ENCODE peak calls at places on chromosomes 2 and 18, in four cellular contexts. Y is T-helper 2 cell, V is cardiac muscle cell, H is skeletal muscle cell. X is an unnamed sample.

GRCh38 chr2:172921538-172922236 is 154.0 kb upstream of the MAP3K20 start:
- DNase-seq in H (peak), V (peak), Y (no peak), X (no peak)

GRCh38 chr2:393711-394696 is 106.1 kb upstream of the ALKAL2 start:
- DNase-seq in V (no peak), H (no peak), Y (peak), X (no peak)

GRCh38 chr2:230179907-230180306 is 39.9 kb downstream of the SP110 start:
- DNase-seq in H (no peak), Y (no peak), V (no peak), X (no peak)

GRCh38 chr2:135056790-135057189 is 4.7 kb downstream of the RAB3GAP1 start:
- DNase-seq in V (peak), H (no peak), Y (no peak), X (no peak)

GRCh38 chr2:212114489-212114888 is 424.1 kb downstream of the ERBB4 start:
- DNase-seq in V (no peak), H (no peak), Y (no peak), X (no peak)

GRCh38 chr2:66730429-66730828 is 295.5 kb downstream of the MEIS1 start:
- DNase-seq in Y (no peak), V (no peak), H (no peak), X (no peak)

GRCh38 chr2:127820080-127820668 is 9.2 kb upstream of the WDR33 start:
- DNase-seq in H (no peak), V (peak), Y (no peak), X (no peak)

GRCh38 chr2:35099345-35099744 is 1256.2 kb upstream of the CRIM1 start:
- DNase-seq in V (no peak), Y (no peak), H (no peak), X (no peak)

GRCh38 chr2:231856959-231857358 is 69.2 kb downstream of the NPPC start:
- DNase-seq in Y (no peak), V (no peak), H (no peak), X (no peak)

GRCh38 chr18:11994708-11995444 is 13.6 kb downstream of the IMPA2 start:
- DNase-seq in H (no peak), V (no peak), Y (no peak), X (no peak)

GRCh38 chr18:44725300-44726096 is 44.8 kb downstream of the SETBP1 start:
- DNase-seq in V (peak), H (no peak), Y (peak), X (no peak)

GRCh38 chr2:215436705-215437570 is 1.1 kb upstream of the FN1 start:
- DNase-seq in H (no peak), V (peak), Y (no peak), X (no peak)

GRCh38 chr2:44126106-44126797 is 42.4 kb upstream of the PPM1B start:
- DNase-seq in H (no peak), Y (no peak), V (no peak), X (no peak)

GRCh38 chr2:45909677-45910191 is 258.3 kb downstream of the PRKCE start:
- DNase-seq in H (no peak), Y (no peak), V (no peak), X (no peak)

GRCh38 chr2:32622570-32623310 is 5.1 kb upstream of the TTC27 start:
- DNase-seq in V (peak), H (no peak), Y (no peak), X (no peak)

GRCh38 chr2:39380525-39381150 is 56.4 kb downstream of the MAP4K3 start:
- DNase-seq in H (no peak), V (peak), Y (no peak), X (no peak)

GRCh38 chr18:28690100-28690499 is 513.2 kb upstream of the CDH2 start:
- DNase-seq in V (no peak), H (no peak), Y (no peak), X (no peak)

GRCh38 chr2:222877556-222878278 is 16.9 kb downstream of the ACSL3 start:
- DNase-seq in V (no peak), Y (no peak), H (no peak), X (no peak)

GRCh38 chr2:158207354-158207753 is 105.7 kb downstream of the UPP2 start:
- DNase-seq in H (no peak), Y (no peak), V (no peak), X (no peak)

GRCh38 chr2:11874861-11875260 is 128.4 kb downstream of the LPIN1 start:
- DNase-seq in H (no peak), Y (no peak), V (no peak), X (no peak)

GRCh38 chr2:191280834-191281756 is 35.9 kb downstream of the MYO1B start:
- DNase-seq in H (no peak), Y (no peak), V (no peak), X (no peak)

GRCh38 chr2:173148520-173148919 is 72.9 kb downstream of the MAP3K20 start:
- DNase-seq in V (peak), H (no peak), Y (no peak), X (no peak)

GRCh38 chr2:224729435-224729834 is 13.3 kb upstream of the CCDC195 start:
- DNase-seq in Y (no peak), V (no peak), H (no peak), X (no peak)

GRCh38 chr2:96832751-96833507 is 10.9 kb downstream of the ANKRD23 start:
- DNase-seq in Y (no peak), V (peak), H (no peak), X (no peak)

GRCh38 chr2:161030260-161031063 is 129.8 kb upstream of the TANK start:
- DNase-seq in Y (no peak), V (peak), H (peak), X (peak)

GRCh38 chr2:235493775-235494715 is at the start of gene AGAP1:
- DNase-seq in H (peak), V (peak), Y (no peak), X (peak)

GRCh38 chr2:70852824-70853223 is 17.2 kb upstream of the CD207 start:
- DNase-seq in V (no peak), Y (no peak), H (no peak), X (no peak)

GRCh38 chr18:32549248-32549842 is 78.7 kb upstream of the GAREM1 start:
- DNase-seq in V (peak), H (peak), Y (peak), X (no peak)

GRCh38 chr18:48876590-48876989 is 74.2 kb downstream of the SMAD7 start:
- DNase-seq in V (no peak), Y (no peak), H (no peak), X (no peak)

GRCh38 chr2:62794791-62795190 is 89.3 kb downstream of the EHBP1 start:
- DNase-seq in V (peak), Y (no peak), H (no peak), X (no peak)

GRCh38 chr2:183123117-183123958 is 905 bp upstream of the NUP35 start:
- DNase-seq in Y (no peak), H (no peak), V (no peak), X (no peak)

GRCh38 chr18:49002045-49002444 is 51.3 kb upstream of the SMAD7 start:
- DNase-seq in H (no peak), V (no peak), Y (no peak), X (no peak)

GRCh38 chr18:76528477-76529432 is 33.7 kb upstream of the ZNF516 start:
- DNase-seq in V (peak), H (peak), Y (no peak), X (no peak)

GRCh38 chr2:222708274-222708710 is 36.8 kb downstream of the MOGAT1 start:
- DNase-seq in Y (peak), H (no peak), V (peak), X (peak)

GRCh38 chr2:239154971-239155805 is 245.6 kb downstream of the HDAC4 start:
- DNase-seq in H (no peak), Y (no peak), V (no peak), X (no peak)

GRCh38 chr18:7812431-7813063 is 245.4 kb downstream of the PTPRM start:
- DNase-seq in Y (no peak), H (peak), V (peak), X (peak)

X was measured in HS-5.